ENCODE peak calls at places on chromosomes 1 and 21, in nine cellular contexts. P, F, L, V, T, S, W, C and Z are unnamed samples.

GRCh38 chr1:161020573-161021167 is at the start of gene F11R:
- DNase-seq in P (peak), F (peak), L (no peak), V (peak), T (peak), S (peak), W (peak), C (no peak), Z (no peak)

GRCh38 chr1:160149706-160150105 is 1.7 kb upstream of the ATP1A4 start:
- DNase-seq in P (no peak), F (no peak), L (peak), V (no peak), T (no peak), S (no peak), W (no peak), C (peak), Z (no peak)

GRCh38 chr1:117897551-117897950 is 31.9 kb downstream of the GDAP2 start:
- DNase-seq in P (no peak), F (no peak), L (peak), V (no peak), T (no peak), S (no peak), W (no peak), C (no peak), Z (no peak)

GRCh38 chr1:89590341-89591080 is 42.4 kb upstream of the LRRC8C start:
- DNase-seq in P (no peak), F (no peak), L (no peak), V (no peak), T (no peak), S (no peak), W (no peak), C (no peak), Z (no peak)

GRCh38 chr1:186605762-186606350 is 74.4 kb downstream of the PTGS2 start:
- DNase-seq in P (peak), F (peak), L (peak), V (peak), T (peak), S (no peak), W (peak), C (peak), Z (no peak)

GRCh38 chr1:30376054-30376453 is 347.3 kb downstream of the MATN1 start:
- DNase-seq in P (no peak), F (no peak), L (no peak), V (no peak), T (no peak), S (no peak), W (no peak), C (no peak), Z (peak)

GRCh38 chr1:17187065-17187464 is 17.9 kb upstream of the PADI1 start:
- DNase-seq in P (no peak), F (no peak), L (no peak), V (no peak), T (no peak), S (no peak), W (no peak), C (no peak), Z (peak)

GRCh38 chr1:229599218-229599812 is 26.6 kb downstream of the TAF5L start:
- DNase-seq in P (no peak), F (no peak), L (no peak), V (no peak), T (no peak), S (no peak), W (no peak), C (peak), Z (no peak)

GRCh38 chr1:158999301-159000069 is 10.2 kb upstream of the IFI16 start:
- DNase-seq in P (no peak), F (peak), L (peak), V (no peak), T (peak), S (no peak), W (no peak), C (peak), Z (peak)

GRCh38 chr1:4585216-4585615 is 69.2 kb upstream of the AJAP1 start:
- DNase-seq in P (peak), F (peak), L (no peak), V (no peak), T (peak), S (peak), W (no peak), C (no peak), Z (no peak)

GRCh38 chr1:149936076-149936991 is at the start of gene MTMR11:
- DNase-seq in P (no peak), F (peak), L (peak), V (no peak), T (no peak), S (peak), W (no peak), C (peak), Z (no peak)

GRCh38 chr1:1614204-1614953 is 921 bp upstream of the MIB2 start:
- DNase-seq in P (peak), F (peak), L (peak), V (no peak), T (peak), S (no peak), W (no peak), C (peak), Z (no peak)

GRCh38 chr1:160674415-160674814 is 27.6 kb upstream of the SLAMF1 start:
- DNase-seq in P (no peak), F (no peak), L (no peak), V (no peak), T (peak), S (no peak), W (no peak), C (no peak), Z (no peak)

GRCh38 chr1:18239671-18240070 is 132.1 kb downstream of the IGSF21 start:
- DNase-seq in P (no peak), F (no peak), L (no peak), V (no peak), T (no peak), S (no peak), W (no peak), C (no peak), Z (no peak)

GRCh38 chr1:58392083-58392482 is 154.4 kb downstream of the OMA1 start:
- DNase-seq in P (no peak), F (no peak), L (no peak), V (peak), T (no peak), S (no peak), W (no peak), C (no peak), Z (no peak)

GRCh38 chr1:11331036-11331765 is 58.2 kb downstream of the UBIAD1 start:
- DNase-seq in P (no peak), F (peak), L (no peak), V (no peak), T (no peak), S (no peak), W (no peak), C (no peak), Z (no peak)

GRCh38 chr1:38327559-38327973 is 281.0 kb upstream of the POU3F1 start:
- DNase-seq in P (no peak), F (no peak), L (peak), V (no peak), T (no peak), S (no peak), W (no peak), C (no peak), Z (peak)

GRCh38 chr1:178818416-178818815 is 52.5 kb downstream of the ANGPTL1 start:
- DNase-seq in P (no peak), F (peak), L (peak), V (no peak), T (no peak), S (no peak), W (no peak), C (peak), Z (no peak)
- TF ChIP-seq CTCF in P (no peak), F (no peak), L (no peak), V (no peak), T (no peak), S (no peak), W (no peak), C (no peak), Z (no peak)

DNA sequence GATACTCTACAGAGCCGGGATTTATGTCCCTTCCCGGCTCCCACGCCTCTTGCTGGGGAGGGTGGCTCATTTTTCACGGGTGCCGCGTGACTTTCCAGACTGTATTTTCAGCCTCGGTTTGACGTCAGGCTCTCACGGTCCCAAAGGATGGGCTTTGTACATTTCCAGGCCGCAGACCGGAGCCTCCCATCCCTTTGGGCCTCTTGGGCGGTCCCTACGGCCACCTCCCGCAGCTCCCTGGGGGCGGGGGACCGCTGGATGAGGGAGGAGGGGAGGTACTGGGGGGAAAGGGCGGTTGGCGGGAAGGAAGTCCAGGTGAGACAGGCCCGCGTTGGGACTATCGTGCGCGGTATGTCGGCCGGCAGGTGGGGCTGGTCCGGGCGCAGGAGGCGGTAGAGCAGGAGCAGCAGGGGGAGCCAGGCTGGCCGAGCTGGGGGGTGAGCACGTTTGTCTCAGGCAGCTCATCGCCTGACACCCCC is 17.9 kb downstream of the UBL4B start:
- DNase-seq in P (no peak), F (no peak), L (no peak), V (no peak), T (peak), S (no peak), W (no peak), C (peak), Z (no peak)
- TF ChIP-seq CTCF in P (no peak), F (no peak), L (no peak), V (peak), T (peak), S (no peak), W (no peak), C (no peak), Z (no peak)

GRCh38 chr1:77565321-77565720 is 117.1 kb downstream of the ZZZ3 start:
- DNase-seq in P (no peak), F (no peak), L (no peak), V (no peak), T (no peak), S (no peak), W (no peak), C (no peak), Z (no peak)
- TF ChIP-seq CTCF in P (no peak), F (no peak), L (no peak), V (no peak), T (no peak), S (no peak), W (no peak), C (no peak), Z (no peak)

DNA sequence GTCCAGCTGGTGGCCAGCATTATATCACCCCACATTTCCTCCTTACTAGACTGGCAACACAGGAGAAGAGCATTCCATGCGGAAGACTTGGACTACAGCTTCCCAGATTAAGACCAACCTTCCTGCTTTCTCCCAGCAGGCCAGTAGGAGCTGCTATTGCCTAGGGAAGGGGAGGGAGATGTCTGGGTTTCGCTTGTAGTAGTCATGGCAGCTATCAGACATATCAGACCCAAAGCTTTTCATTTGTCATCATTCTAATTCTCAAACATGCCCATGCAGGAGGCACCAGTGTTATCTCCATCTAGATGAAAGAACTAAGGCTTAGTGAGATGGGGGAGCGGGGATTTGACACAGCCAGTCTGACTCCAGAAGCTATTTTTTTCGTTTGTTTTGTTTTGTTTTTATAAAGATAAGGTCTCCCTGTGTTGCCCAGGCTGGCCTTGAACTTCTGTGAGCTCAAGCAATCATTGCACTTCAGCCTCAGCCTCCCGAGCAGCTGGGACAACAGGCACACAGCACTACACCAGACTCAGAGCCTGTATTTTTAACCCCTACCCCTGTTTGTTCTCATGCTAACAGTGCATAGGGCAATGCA is 4.5 kb downstream of the PLA2G2A start:
- DNase-seq in P (peak), F (peak), L (peak), V (peak), T (peak), S (peak), W (peak), C (peak), Z (no peak)
- TF ChIP-seq CTCF in P (peak), F (peak), L (peak), V (peak), T (peak), S (peak), W (peak), C (peak), Z (peak)

GRCh38 chr21:18725653-18726052 is 322.1 kb upstream of the TMPRSS15 start:
- DNase-seq in P (no peak), F (peak), L (no peak), V (no peak), T (peak), S (no peak), W (peak), C (no peak), Z (no peak)
- TF ChIP-seq CTCF in P (no peak), F (peak), L (no peak), V (no peak), T (peak), S (no peak), W (peak), C (no peak), Z (no peak)

GRCh38 chr21:33821580-33822322 is 93.9 kb downstream of the ATP5PO start:
- DNase-seq in P (no peak), F (no peak), L (no peak), V (no peak), T (no peak), S (no peak), W (no peak), C (no peak), Z (no peak)
- TF ChIP-seq CTCF in P (no peak), F (no peak), L (no peak), V (no peak), T (no peak), S (no peak), W (no peak), C (no peak), Z (peak)

DNA sequence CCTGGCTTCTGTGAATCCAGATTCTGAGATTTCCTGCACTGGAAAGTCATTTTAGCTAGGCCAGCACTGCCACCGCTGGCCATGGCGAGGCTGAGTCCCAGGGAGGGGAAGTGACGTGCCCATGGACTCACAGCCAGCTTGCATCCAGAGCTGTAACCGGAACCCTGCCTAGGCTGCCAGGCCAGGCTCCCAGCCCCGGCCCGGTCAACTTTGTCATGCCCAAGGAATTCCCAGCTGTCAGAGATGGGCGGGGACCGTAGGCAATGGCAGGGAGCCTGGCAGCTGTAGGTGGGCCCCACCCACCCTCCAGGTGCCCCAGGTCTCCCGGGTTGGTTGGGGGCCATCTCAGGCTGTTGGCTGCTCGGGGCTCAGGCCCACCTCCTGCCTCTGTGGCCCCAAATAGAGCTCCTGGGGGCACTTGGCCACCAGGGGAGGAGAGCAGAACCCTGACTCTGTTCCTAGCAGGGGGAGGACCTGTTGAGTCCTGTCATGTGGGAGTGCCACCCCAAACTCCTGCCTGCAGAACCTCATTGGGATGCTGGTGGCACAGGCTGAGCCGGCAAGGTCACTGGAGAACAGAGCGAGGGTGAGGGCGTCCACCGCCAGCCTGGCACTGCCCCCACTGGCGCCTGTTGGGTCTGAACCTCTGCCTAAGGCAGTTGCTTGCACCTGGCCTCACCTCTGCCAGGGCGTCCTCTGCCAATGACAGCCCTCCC is 57.8 kb downstream of the FOXO6 start:
- DNase-seq in P (no peak), F (peak), L (peak), V (no peak), T (peak), S (peak), W (no peak), C (peak), Z (peak)
- TF ChIP-seq CTCF in P (no peak), F (peak), L (peak), V (no peak), T (no peak), S (no peak), W (no peak), C (no peak), Z (peak)